ENCODE peak calls at places on chromosomes 3 and 15, in four cellular contexts. K is RWPE2, S is choroid plexus epithelial cell, D is kidney. C is an unnamed sample.

GRCh38 chr15:51736646-51737537 is 563 bp downstream of the LYSMD2 start:
- DNase-seq in K (no peak), S (peak; percentile 13), D (peak; percentile 80), C (no peak)

GRCh38 chr3:148815736-148816135 is 11.9 kb upstream of the CPB1 start:
- DNase-seq in K (no peak), S (no peak), D (no peak), C (no peak)

GRCh38 chr3:29071077-29071634 is 209.7 kb upstream of the RBMS3 start:
- DNase-seq in K (no peak), S (no peak), D (no peak), C (no peak)

GRCh38 chr3:185789891-185790830 is 34.7 kb downstream of the IGF2BP2 start:
- DNase-seq in K (no peak), S (no peak), D (no peak), C (no peak)

GRCh38 chr3:124478834-124479233 is 251.4 kb upstream of the UMPS start:
- DNase-seq in K (no peak), S (no peak), D (no peak), C (no peak)

GRCh38 chr3:180996415-180996932 is 6.9 kb upstream of the DNAJC19 start:
- DNase-seq in K (no peak), S (no peak), D (no peak), C (no peak)

GRCh38 chr3:98291332-98291957 is 9.1 kb downstream of the OR5H2 start:
- DNase-seq in K (no peak), S (no peak), D (no peak), C (no peak)

GRCh38 chr3:117105650-117106049 is 396.1 kb downstream of the TUSC7 start:
- DNase-seq in K (no peak), S (peak; percentile 10), D (no peak), C (no peak)

GRCh38 chr3:56980798-56981390 is 79.6 kb upstream of the SPATA12 start:
- DNase-seq in K (peak; percentile 81), S (peak; percentile 97), D (no peak), C (no peak)

GRCh38 chr15:43920815-43921214 is 94.0 kb downstream of the WDR76 start:
- DNase-seq in K (no peak), S (peak; percentile 70), D (no peak), C (no peak)

GRCh38 chr3:121063628-121064027 is 155.6 kb downstream of the STXBP5L start:
- DNase-seq in K (no peak), S (no peak), D (no peak), C (no peak)

GRCh38 chr3:129106320-129106719 is 15.3 kb downstream of the RAB43 start:
- DNase-seq in K (no peak), S (no peak), D (peak; percentile 27), C (no peak)

GRCh38 chr3:104102386-104102785 is 1264.3 kb upstream of the ALCAM start:
- DNase-seq in K (no peak), S (peak; percentile 88), D (no peak), C (no peak)

GRCh38 chr15:35349916-35350315 is 196.0 kb downstream of the DPH6 start:
- DNase-seq in K (no peak), S (no peak), D (no peak), C (no peak)

GRCh38 chr3:136437006-136437405 is 186.9 kb downstream of the PCCB start:
- DNase-seq in K (no peak), S (no peak), D (no peak), C (no peak)

GRCh38 chr3:16741103-16741758 is 136.0 kb upstream of the DAZL start:
- DNase-seq in K (no peak), S (peak; percentile 95), D (no peak), C (no peak)

GRCh38 chr15:33654859-33655258 is 313.4 kb upstream of the CHRM5 start:
- DNase-seq in K (no peak), S (no peak), D (no peak), C (no peak)

GRCh38 chr3:43162573-43163084 is 56.8 kb upstream of the POMGNT2 start:
- DNase-seq in K (no peak), S (no peak), D (no peak), C (no peak)

GRCh38 chr15:39363761-39364586 is 216.9 kb upstream of the THBS1 start:
- DNase-seq in K (no peak), S (peak; percentile 76), D (no peak), C (no peak)

GRCh38 chr15:77120576-77120975 is 49.7 kb upstream of the TSPAN3 start:
- DNase-seq in K (no peak), S (no peak), D (no peak), C (no peak)

GRCh38 chr15:71091601-71092000 is 23.7 kb upstream of the THSD4 start:
- DNase-seq in K (no peak), S (no peak), D (no peak), C (no peak)

GRCh38 chr3:126961191-126961790 is 21.6 kb upstream of the PLXNA1 start:
- DNase-seq in K (peak; percentile 70), S (peak; percentile 44), D (peak; percentile 74), C (peak; percentile 38)

GRCh38 chr3:101026244-101026643 is 33.0 kb upstream of the ABI3BP start:
- DNase-seq in K (no peak), S (no peak), D (no peak), C (no peak)

GRCh38 chr15:75943713-75944215 is 40.1 kb downstream of the FBXO22 start:
- DNase-seq in K (no peak), S (no peak), D (no peak), C (no peak)

GRCh38 chr3:122258757-122259371 is 66.2 kb upstream of the CSTA start:
- DNase-seq in K (no peak), S (peak; percentile 65), D (peak; percentile 84), C (no peak)

GRCh38 chr3:170222647-170223541 is 670 bp downstream of the PRKCI start:
- DNase-seq in K (peak; percentile 55), S (peak; percentile 49), D (peak; percentile 87), C (peak; percentile 67)

GRCh38 chr3:97863025-97863424 is 41.2 kb downstream of the CRYBG3 start:
- DNase-seq in K (no peak), S (no peak), D (no peak), C (no peak)

GRCh38 chr3:40524222-40524570 is 564 bp upstream of the ZNF621 start:
- DNase-seq in K (no peak), S (peak; percentile 23), D (no peak), C (no peak)

GRCh38 chr3:172179680-172180399 is 140.5 kb downstream of the FNDC3B start:
- DNase-seq in K (no peak), S (peak; percentile 56), D (no peak), C (no peak)

GRCh38 chr3:127411083-127411727 is 123.4 kb upstream of the PRR20G start:
- DNase-seq in K (no peak), S (no peak), D (peak; percentile 34), C (no peak)

GRCh38 chr3:132325634-132326033 is 8.4 kb downstream of the ACP3 start:
- DNase-seq in K (no peak), S (no peak), D (no peak), C (no peak)

GRCh38 chr3:73351423-73352071 is 273.2 kb downstream of the PDZRN3 start:
- DNase-seq in K (no peak), S (no peak), D (no peak), C (no peak)

GRCh38 chr3:149160754-149161289 is 31.4 kb downstream of the HPS3 start:
- DNase-seq in K (no peak), S (no peak), D (no peak), C (no peak)

GRCh38 chr3:138479355-138479964 is 45.0 kb downstream of the ESYT3 start:
- DNase-seq in K (no peak), S (peak; percentile 75), D (no peak), C (no peak)

GRCh38 chr3:102536479-102536878 is 101.7 kb downstream of the ZPLD1 start:
- DNase-seq in K (no peak), S (peak; percentile 66), D (no peak), C (no peak)

GRCh38 chr15:78049691-78050440 is 27.6 kb downstream of the TBC1D2B start:
- DNase-seq in K (no peak), S (peak; percentile 79), D (no peak), C (no peak)

GRCh38 chr3:138678086-138678485 is 69.5 kb downstream of the FAIM start:
- DNase-seq in K (no peak), S (no peak), D (no peak), C (no peak)

GRCh38 chr3:78878011-78878410 is 889.8 kb downstream of the ROBO1 start:
- DNase-seq in K (no peak), S (peak; percentile 68), D (no peak), C (no peak)

GRCh38 chr3:195774917-195775316 is 36.8 kb downstream of the MUC4 start:
- DNase-seq in K (peak; percentile 35), S (peak; percentile 64), D (peak; percentile 68), C (no peak)
- TF ChIP-seq CTCF in K (no peak), S (peak; percentile 85), D (peak; percentile 52), C (peak; percentile 75)

GRCh38 chr3:72193768-72194463 is 409.0 kb upstream of the PROK2 start:
- DNase-seq in K (no peak), S (peak; percentile 57), D (no peak), C (no peak)
- TF ChIP-seq CTCF in K (no peak), S (no peak), D (no peak), C (peak; percentile 41)

DNA sequence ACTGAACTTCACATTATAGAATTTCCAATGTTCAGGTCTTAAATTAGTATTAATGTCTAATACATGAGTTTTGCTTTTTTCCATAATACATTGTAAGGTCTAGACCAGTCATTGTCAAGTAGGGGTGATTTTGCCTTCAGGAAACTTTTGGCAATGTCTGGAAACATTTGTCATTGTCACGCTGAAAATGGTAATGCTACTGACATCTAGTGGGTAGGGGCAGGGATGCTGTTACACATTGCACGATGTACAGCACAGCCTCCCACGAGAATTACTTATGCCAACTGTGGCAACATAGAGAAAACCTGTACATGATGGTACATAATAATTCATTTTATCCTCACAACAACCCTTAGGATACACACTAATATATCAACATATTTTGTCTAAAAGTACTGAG is 384.1 kb downstream of the CADM2 start:
- DNase-seq in K (no peak), S (peak; percentile 30), D (no peak), C (no peak)
- TF ChIP-seq CTCF in K (peak; percentile 42), S (peak; percentile 58), D (no peak), C (peak; percentile 78)

DNA sequence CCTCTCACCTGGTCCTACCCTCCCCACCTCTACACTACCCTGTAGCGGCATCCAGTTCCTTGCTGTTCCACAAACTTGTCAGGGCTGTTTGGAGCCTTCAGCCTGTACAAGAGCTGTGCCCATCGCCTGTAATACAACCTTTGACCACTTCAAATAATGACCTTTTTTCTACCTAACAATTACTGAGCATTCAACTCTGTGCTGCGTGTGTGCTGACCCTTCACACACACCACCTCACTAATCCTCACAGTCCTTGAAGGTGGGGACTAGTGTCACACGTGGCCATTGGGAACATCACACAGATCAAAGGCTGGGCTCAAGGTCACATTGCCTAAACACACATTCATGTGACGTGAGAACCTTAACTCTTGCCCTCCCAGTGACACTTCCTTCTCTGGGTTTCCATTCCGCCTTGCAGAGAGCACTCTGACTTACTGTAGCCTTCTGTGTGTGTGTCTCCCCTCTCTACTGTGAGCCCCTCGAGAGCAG is 3.1 kb downstream of the C3orf20 start:
- DNase-seq in K (no peak), S (no peak), D (no peak), C (no peak)
- TF ChIP-seq CTCF in K (no peak), S (no peak), D (no peak), C (no peak)

GRCh38 chr3:46168583-46168982 is 39.5 kb downstream of the CCR1 start:
- DNase-seq in K (no peak), S (peak; percentile 34), D (no peak), C (no peak)

GRCh38 chr3:46163551-46163981 is 44.5 kb downstream of the CCR1 start:
- DNase-seq in K (no peak), S (peak; percentile 10), D (no peak), C (no peak)

GRCh38 chr3:46162975-46163550 is 45.0 kb downstream of the CCR1 start:
- DNase-seq in K (peak; percentile 79), S (peak; percentile 6), D (no peak), C (no peak)
- TF ChIP-seq CTCF in K (peak; percentile 25), S (peak; percentile 28), D (no peak), C (no peak)